ENCODE peak calls at places on chromosomes 5 and 9, in four cellular contexts. H, E, G and V are unnamed samples.

GRCh38 chr9:112443200-112443599 is 43.4 kb upstream of the KIAA1958 start:
- DNase-seq in H (no peak), E (no peak), G (peak), V (no peak)

GRCh38 chr5:150438873-150439546 is 10.5 kb downstream of the RPS14 start:
- DNase-seq in H (no peak), E (peak), G (no peak), V (no peak)

GRCh38 chr9:18972675-18973074 is 60.3 kb downstream of the SAXO1 start:
- DNase-seq in H (no peak), E (no peak), G (no peak), V (no peak)

GRCh38 chr9:110969971-110970381 is 68.3 kb downstream of the LPAR1 start:
- DNase-seq in H (peak), E (no peak), G (no peak), V (no peak)

GRCh38 chr5:1885476-1885755 is 2.7 kb upstream of the IRX4 start:
- DNase-seq in H (no peak), E (no peak), G (no peak), V (no peak)

GRCh38 chr9:129604766-129605163 is 16.1 kb downstream of the C9orf50 start:
- DNase-seq in H (no peak), E (no peak), G (no peak), V (no peak)

GRCh38 chr9:15927131-15927530 is 374.3 kb downstream of the CCDC171 start:
- DNase-seq in H (peak), E (no peak), G (no peak), V (no peak)

GRCh38 chr5:72234265-72234700 is 85.8 kb downstream of the MRPS27 start:
- DNase-seq in H (peak), E (no peak), G (peak), V (no peak)

GRCh38 chr5:137486707-137487106 is 12.4 kb downstream of the SPOCK1 start:
- DNase-seq in H (peak), E (no peak), G (no peak), V (no peak)

GRCh38 chr5:13354611-13355010 is 589.9 kb downstream of the DNAH5 start:
- DNase-seq in H (peak), E (no peak), G (peak), V (no peak)

GRCh38 chr9:114894206-114894605 is 36.2 kb downstream of the TNFSF8 start:
- DNase-seq in H (peak), E (no peak), G (no peak), V (no peak)

GRCh38 chr9:95107001-95107749 is 210.3 kb downstream of the FANCC start:
- DNase-seq in H (peak), E (no peak), G (no peak), V (no peak)

GRCh38 chr5:91848453-91848852 is 465.3 kb upstream of the ARRDC3 start:
- DNase-seq in H (peak), E (no peak), G (no peak), V (no peak)

GRCh38 chr9:86321373-86321772 is 32.8 kb downstream of the TUT7 start:
- DNase-seq in H (peak), E (no peak), G (no peak), V (no peak)

GRCh38 chr5:43312699-43313034 is 545 bp downstream of the HMGCS1 start:
- DNase-seq in H (no peak), E (no peak), G (peak), V (no peak)

GRCh38 chr9:105114318-105114717 is 130.1 kb upstream of the SLC44A1 start:
- DNase-seq in H (no peak), E (no peak), G (peak), V (no peak)

GRCh38 chr9:133687856-133688761 is 50.0 kb downstream of the SARDH start:
- DNase-seq in H (no peak), E (no peak), G (no peak), V (no peak)

GRCh38 chr9:35828716-35829083 is at the start of gene FAM221B:
- DNase-seq in H (no peak), E (peak), G (no peak), V (no peak)

GRCh38 chr5:72531496-72532190 is 24.4 kb upstream of the ZNF366 start:
- DNase-seq in H (no peak), E (no peak), G (no peak), V (no peak)

GRCh38 chr9:110900451-110900850 is 137.8 kb downstream of the LPAR1 start:
- DNase-seq in H (no peak), E (no peak), G (no peak), V (no peak)

GRCh38 chr5:120454094-120454798 is 9.9 kb upstream of the PRR16 start:
- DNase-seq in H (peak), E (no peak), G (no peak), V (no peak)

GRCh38 chr5:55102345-55102744 is at the start of gene GZMA:
- DNase-seq in H (no peak), E (no peak), G (peak), V (no peak)

GRCh38 chr9:97578846-97579245 is 54.3 kb downstream of the TSTD2 start:
- DNase-seq in H (no peak), E (no peak), G (no peak), V (no peak)

GRCh38 chr5:159451197-159452052 is 121.1 kb upstream of the IL12B start:
- DNase-seq in H (peak), E (no peak), G (no peak), V (no peak)

GRCh38 chr9:100427366-100428263 is 672 bp downstream of the MSANTD3 start:
- DNase-seq in H (peak), E (no peak), G (peak), V (peak)

GRCh38 chr9:100425758-100426157 is 1.2 kb upstream of the MSANTD3 start:
- DNase-seq in H (peak), E (no peak), G (no peak), V (no peak)

GRCh38 chr9:100426194-100426531 is 780 bp upstream of the MSANTD3 start:
- DNase-seq in H (no peak), E (no peak), G (no peak), V (no peak)

GRCh38 chr9:100428871-100429654 is 2.1 kb downstream of the MSANTD3 start:
- DNase-seq in H (peak), E (no peak), G (no peak), V (no peak)

DNA sequence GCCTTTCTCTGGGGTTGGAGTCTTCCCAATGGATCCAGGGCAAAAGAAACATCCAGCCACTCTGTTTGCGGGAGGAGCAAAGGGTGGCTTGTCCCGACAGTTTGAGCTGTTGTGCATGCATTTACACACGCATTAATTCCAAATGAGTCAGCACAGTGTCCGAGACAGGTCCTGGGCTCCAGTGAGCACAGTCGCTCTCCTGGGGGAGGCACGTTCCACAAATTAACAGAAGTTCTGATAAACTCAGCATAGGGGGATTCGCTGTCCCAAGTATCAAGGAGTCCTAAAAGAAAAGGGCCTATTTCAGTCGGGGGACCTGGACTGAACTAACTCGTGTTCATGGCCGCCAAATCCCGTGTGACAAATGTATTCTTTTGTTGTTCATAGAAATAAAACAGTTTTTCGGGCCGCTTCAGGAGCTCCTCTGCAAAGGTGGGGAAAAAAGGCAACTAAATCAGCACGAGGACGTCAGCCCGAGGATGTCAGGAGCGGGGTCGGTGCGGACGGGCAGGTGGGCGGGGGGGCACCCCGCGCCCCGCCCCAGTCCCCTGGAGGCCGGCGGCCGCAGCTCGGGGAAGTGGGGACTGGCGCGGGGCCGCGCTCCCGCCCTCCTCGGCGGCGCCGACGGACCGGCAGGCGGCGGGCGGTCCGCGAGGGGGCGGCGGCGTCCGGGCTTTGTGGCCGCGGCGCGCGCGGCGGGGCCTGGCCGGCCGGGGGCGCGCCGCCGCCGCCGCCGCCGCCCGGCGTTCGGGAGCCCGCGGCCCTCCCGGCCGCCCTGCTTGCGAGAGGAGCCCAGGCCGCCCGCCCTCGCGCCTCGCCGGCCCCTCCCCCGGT is at the start of gene MSANTD3:
- DNase-seq in H (peak), E (peak), G (peak), V (no peak)
- TF ChIP-seq CTCF in H (no peak), E (peak), G (no peak), V (no peak)

DNA sequence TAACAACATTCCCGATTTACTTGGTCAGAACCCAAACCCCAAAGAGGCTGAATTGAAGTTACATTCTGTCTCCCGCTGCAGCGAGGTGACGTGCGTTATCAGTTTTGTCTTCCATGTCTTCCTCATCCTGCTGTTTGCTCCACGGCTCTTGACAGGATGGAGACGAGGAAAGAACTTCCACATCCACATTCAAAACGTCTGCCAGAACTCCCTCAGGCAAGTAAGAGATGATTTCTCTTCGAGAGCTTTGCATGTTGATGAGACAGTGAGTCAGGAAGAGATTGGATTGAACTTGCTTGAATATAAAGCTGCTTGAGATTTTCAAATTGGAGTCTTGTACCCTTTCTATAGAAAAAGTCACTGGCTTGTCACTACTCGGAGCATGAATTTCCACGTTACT is 242.6 kb downstream of the AUH start:
- DNase-seq in H (peak), E (no peak), G (no peak), V (no peak)
- TF ChIP-seq CTCF in H (no peak), E (no peak), G (no peak), V (no peak)

GRCh38 chr5:78362220-78362619 is 1.8 kb downstream of the SCAMP1 start:
- DNase-seq in H (no peak), E (no peak), G (no peak), V (no peak)

GRCh38 chr5:78360674-78361225 is 333 bp downstream of the SCAMP1 start:
- DNase-seq in H (no peak), E (peak), G (peak), V (peak)

GRCh38 chr5:78361226-78361993 is 993 bp downstream of the SCAMP1 start:
- DNase-seq in H (peak), E (peak), G (peak), V (peak)

GRCh38 chr5:78364005-78364404 is 3.6 kb downstream of the SCAMP1 start:
- DNase-seq in H (no peak), E (no peak), G (no peak), V (no peak)

DNA sequence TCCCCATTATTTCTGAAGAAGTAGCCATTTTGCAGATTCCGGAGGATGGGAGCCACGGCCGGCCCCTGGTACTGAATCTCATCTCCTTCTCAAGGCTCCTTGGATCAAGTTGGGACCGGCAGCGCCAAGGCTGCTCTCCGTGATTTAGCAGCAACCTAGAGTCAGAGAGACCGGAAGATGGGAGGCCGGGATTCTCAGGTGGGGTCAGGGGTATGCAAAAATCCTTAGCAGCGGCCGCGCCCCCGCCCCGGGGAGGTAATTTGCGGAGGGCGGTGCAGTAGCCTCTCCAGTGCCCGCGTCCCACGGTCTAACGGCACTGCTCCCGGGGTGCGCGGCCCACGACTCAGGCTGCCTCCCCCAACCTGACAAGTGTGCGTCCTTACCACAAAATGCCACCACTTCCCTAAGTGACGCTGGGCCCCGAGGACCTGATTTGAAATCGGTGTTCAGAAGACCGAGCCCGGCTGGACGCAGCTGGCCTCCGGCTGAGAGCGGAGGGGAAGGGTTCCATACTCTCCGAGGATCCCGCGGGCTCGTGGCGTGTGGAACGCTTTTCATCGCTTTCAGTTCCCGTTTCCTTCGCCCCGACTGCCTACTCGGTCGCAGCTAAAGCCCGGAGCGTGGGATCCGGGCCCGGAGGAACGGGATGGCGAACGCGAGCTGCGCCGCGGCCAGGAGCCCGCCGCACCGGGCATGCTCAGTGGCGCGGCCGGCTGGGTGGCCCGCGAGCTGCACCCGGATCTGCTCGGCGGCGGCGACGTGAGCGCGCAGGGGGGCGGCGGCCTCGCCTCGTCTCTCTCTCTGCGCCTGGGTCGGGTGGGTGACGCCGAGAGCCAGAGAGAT is at the start of gene SCAMP1:
- DNase-seq in H (peak), E (peak), G (peak), V (peak)
- TF ChIP-seq CTCF in H (no peak), E (peak), G (peak), V (no peak)

GRCh38 chr5:38208782-38209378 is 49.5 kb upstream of the EGFLAM start:
- DNase-seq in H (peak), E (peak), G (peak), V (no peak)
- TF ChIP-seq CTCF in H (peak), E (peak), G (peak), V (no peak)

DNA sequence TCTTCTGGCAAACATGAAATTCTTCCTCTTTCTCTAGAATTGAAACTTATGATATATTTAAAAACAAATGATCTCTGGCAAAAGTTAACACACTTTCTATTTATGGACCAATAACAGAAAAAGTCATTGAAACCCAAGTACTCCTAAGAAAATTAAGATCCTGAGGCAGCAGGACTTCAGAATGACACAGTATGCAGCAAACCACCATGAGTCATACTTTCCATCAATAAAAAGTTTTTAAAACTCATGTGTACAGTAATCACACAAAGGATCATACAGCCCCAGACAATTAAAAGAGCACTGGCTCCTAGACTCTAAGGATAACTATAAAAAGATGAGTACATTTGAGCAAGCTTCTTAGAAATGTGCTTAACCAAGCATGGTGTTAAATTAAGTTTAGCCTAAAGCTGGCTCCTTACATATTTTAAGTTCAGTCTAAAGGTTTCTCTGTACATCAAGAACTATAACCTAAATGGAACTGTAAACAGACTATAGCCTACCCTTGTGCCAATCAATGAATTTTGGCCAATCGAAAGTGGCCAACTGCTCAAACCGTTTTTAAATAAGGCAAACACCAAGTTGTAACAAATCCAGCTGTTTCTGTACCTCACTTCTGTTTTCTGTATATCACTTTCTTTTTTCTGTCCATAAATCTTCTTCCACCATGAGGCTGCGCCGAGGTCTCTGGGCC is 232.2 kb upstream of the PIK3R1 start:
- DNase-seq in H (peak), E (no peak), G (no peak), V (no peak)
- TF ChIP-seq CTCF in H (no peak), E (no peak), G (no peak), V (no peak)

GRCh38 chr9:136178061-136178772 is 26.7 kb downstream of the LHX3 start:
- DNase-seq in H (no peak), E (no peak), G (no peak), V (no peak)
- TF ChIP-seq CTCF in H (no peak), E (no peak), G (no peak), V (no peak)

GRCh38 chr5:126683912-126684311 is 83.2 kb downstream of the PHAX start:
- DNase-seq in H (no peak), E (no peak), G (no peak), V (no peak)
- TF ChIP-seq CTCF in H (no peak), E (no peak), G (no peak), V (no peak)